ENCODE peak calls at places on chromosomes 11 and 22, in seven cellular contexts. W, C, B, F, D, P and Y are unnamed samples.

GRCh38 chr11:105573091-105573490 is 36.8 kb upstream of the GRIA4 start:
- DNase-seq in W (peak; percentile 41), C (no peak), B (no peak), F (no peak), D (no peak), P (no peak), Y (no peak)

GRCh38 chr11:40722179-40722795 is 737.2 kb downstream of the LRRC4C start:
- DNase-seq in W (peak; percentile 0), C (peak; percentile 9), B (no peak), F (no peak), D (peak; percentile 69), P (peak; percentile 11), Y (peak; percentile 44)

GRCh38 chr11:3147257-3147619 is 17.9 kb downstream of the OSBPL5 start:
- DNase-seq in W (no peak), C (no peak), B (no peak), F (no peak), D (no peak), P (no peak), Y (no peak)

GRCh38 chr22:22788460-22789037 is 99.1 kb upstream of the IGLL5 start:
- DNase-seq in W (no peak), C (no peak), B (no peak), F (no peak), D (no peak), P (no peak), Y (no peak)

GRCh38 chr22:28923826-28924732 is 40.7 kb downstream of the ZNRF3 start:
- DNase-seq in W (no peak), C (no peak), B (no peak), F (no peak), D (no peak), P (no peak), Y (no peak)

GRCh38 chr11:575324-575995 is 810 bp upstream of the PHRF1 start:
- DNase-seq in W (no peak), C (no peak), B (no peak), F (no peak), D (no peak), P (peak; percentile 42), Y (no peak)

GRCh38 chr11:26806209-26806608 is 84.3 kb upstream of the SLC5A12 start:
- DNase-seq in W (peak; percentile 22), C (no peak), B (peak; percentile 27), F (no peak), D (no peak), P (peak; percentile 14), Y (no peak)

GRCh38 chr11:94638278-94638901 is 71.2 kb downstream of the PIWIL4 start:
- DNase-seq in W (no peak), C (no peak), B (no peak), F (no peak), D (no peak), P (no peak), Y (no peak)

GRCh38 chr11:1909524-1909923 is 10.0 kb upstream of the TNNT3 start:
- DNase-seq in W (no peak), C (no peak), B (no peak), F (no peak), D (no peak), P (no peak), Y (no peak)

GRCh38 chr11:104098132-104098531 is 61.7 kb downstream of the DDI1 start:
- DNase-seq in W (no peak), C (no peak), B (no peak), F (no peak), D (no peak), P (no peak), Y (peak; percentile 22)

GRCh38 chr11:32034680-32035079 is 56.2 kb upstream of the RCN1 start:
- DNase-seq in W (peak; percentile 58), C (no peak), B (peak; percentile 18), F (no peak), D (no peak), P (peak; percentile 7), Y (no peak)

GRCh38 chr22:28111501-28111900 is 192.4 kb upstream of the PITPNB start:
- DNase-seq in W (no peak), C (no peak), B (no peak), F (no peak), D (no peak), P (no peak), Y (no peak)

GRCh38 chr11:83871013-83871412 is 584.8 kb upstream of the CCDC90B start:
- DNase-seq in W (no peak), C (no peak), B (no peak), F (no peak), D (no peak), P (no peak), Y (no peak)

GRCh38 chr11:110298298-110298765 is 1.9 kb upstream of the RDX start:
- DNase-seq in W (no peak), C (no peak), B (no peak), F (no peak), D (no peak), P (peak; percentile 59), Y (no peak)

GRCh38 chr11:110711776-110712642 is at the start of gene ARHGAP20:
- DNase-seq in W (peak; percentile 71), C (peak; percentile 74), B (no peak), F (peak; percentile 58), D (peak; percentile 76), P (no peak), Y (peak; percentile 48)

GRCh38 chr11:132718711-132719641 is 813.3 kb downstream of the OPCML start:
- DNase-seq in W (peak; percentile 8), C (peak; percentile 84), B (peak; percentile 1), F (no peak), D (no peak), P (no peak), Y (peak; percentile 73)

GRCh38 chr11:131674051-131674755 is 303.8 kb downstream of the NTM start:
- DNase-seq in W (peak; percentile 86), C (peak; percentile 69), B (peak; percentile 51), F (peak; percentile 54), D (peak; percentile 88), P (peak; percentile 76), Y (peak; percentile 63)

GRCh38 chr11:33125611-33126010 is 35.7 kb downstream of the CSTF3 start:
- DNase-seq in W (no peak), C (no peak), B (no peak), F (no peak), D (no peak), P (no peak), Y (no peak)

GRCh38 chr22:30584441-30584840 is 7.3 kb downstream of the PES1 start:
- DNase-seq in W (no peak), C (no peak), B (no peak), F (no peak), D (no peak), P (no peak), Y (no peak)

GRCh38 chr22:39174498-39175120 is 22.1 kb upstream of the CBX7 start:
- DNase-seq in W (peak; percentile 89), C (peak; percentile 80), B (peak; percentile 70), F (peak; percentile 87), D (peak; percentile 80), P (peak; percentile 75), Y (peak; percentile 47)

GRCh38 chr11:68843703-68844312 is 2.1 kb upstream of the CPT1A start:
- DNase-seq in W (no peak), C (peak; percentile 80), B (no peak), F (peak; percentile 85), D (peak; percentile 45), P (peak; percentile 42), Y (peak; percentile 88)

GRCh38 chr11:57434640-57435546 is 8.0 kb upstream of the SLC43A3 start:
- DNase-seq in W (peak; percentile 97), C (no peak), B (peak; percentile 89), F (no peak), D (no peak), P (peak; percentile 69), Y (no peak)

GRCh38 chr11:111299111-111300026 is 1.0 kb downstream of the POU2AF3 start:
- DNase-seq in W (peak; percentile 23), C (peak; percentile 24), B (no peak), F (peak; percentile 25), D (peak; percentile 81), P (no peak), Y (peak; percentile 35)

GRCh38 chr11:45025716-45026492 is 75.2 kb upstream of the TP53I11 start:
- DNase-seq in W (peak; percentile 22), C (peak; percentile 37), B (no peak), F (peak; percentile 87), D (peak; percentile 42), P (no peak), Y (peak; percentile 35)

GRCh38 chr22:43031617-43032016 is 16.7 kb upstream of the PACSIN2 start:
- DNase-seq in W (no peak), C (no peak), B (no peak), F (no peak), D (no peak), P (no peak), Y (no peak)

DNA sequence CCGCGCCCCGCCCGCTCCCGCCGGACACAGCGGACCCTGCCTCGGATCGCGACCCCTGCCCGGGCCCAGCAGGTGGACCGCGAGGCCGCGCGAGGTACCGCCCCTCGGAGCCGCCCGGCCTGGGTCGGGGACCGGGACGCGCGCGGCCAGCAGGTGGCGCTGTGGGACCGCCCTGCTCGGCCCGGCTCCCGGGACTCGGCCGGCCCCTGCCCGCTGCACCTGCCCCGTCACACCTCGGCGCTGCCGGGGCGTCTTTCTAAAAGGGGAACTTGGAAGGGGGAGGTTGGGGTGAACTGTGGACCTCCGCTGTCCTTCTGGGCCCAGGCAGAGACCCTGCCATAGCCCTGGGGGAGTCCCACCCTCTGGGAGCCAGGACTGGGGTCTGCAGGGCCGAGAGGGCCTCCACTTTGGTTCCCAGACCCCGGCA is 11.1 kb downstream of the CRELD2 start:
- DNase-seq in W (no peak), C (peak; percentile 78), B (no peak), F (peak; percentile 57), D (peak; percentile 85), P (no peak), Y (peak; percentile 75)
- TF ChIP-seq CTCF in W (peak; percentile 93), C (peak; percentile 83), B (peak; percentile 13), F (peak; percentile 92), D (peak; percentile 97), P (peak; percentile 95), Y (peak; percentile 80)

GRCh38 chr11:116193321-116194114 is 579.3 kb downstream of the BUD13 start:
- DNase-seq in W (peak; percentile 62), C (no peak), B (no peak), F (peak; percentile 43), D (peak; percentile 43), P (peak; percentile 23), Y (no peak)
- TF ChIP-seq CTCF in W (peak; percentile 12), C (no peak), B (no peak), F (peak; percentile 12), D (peak; percentile 50), P (peak; percentile 27), Y (no peak)

DNA sequence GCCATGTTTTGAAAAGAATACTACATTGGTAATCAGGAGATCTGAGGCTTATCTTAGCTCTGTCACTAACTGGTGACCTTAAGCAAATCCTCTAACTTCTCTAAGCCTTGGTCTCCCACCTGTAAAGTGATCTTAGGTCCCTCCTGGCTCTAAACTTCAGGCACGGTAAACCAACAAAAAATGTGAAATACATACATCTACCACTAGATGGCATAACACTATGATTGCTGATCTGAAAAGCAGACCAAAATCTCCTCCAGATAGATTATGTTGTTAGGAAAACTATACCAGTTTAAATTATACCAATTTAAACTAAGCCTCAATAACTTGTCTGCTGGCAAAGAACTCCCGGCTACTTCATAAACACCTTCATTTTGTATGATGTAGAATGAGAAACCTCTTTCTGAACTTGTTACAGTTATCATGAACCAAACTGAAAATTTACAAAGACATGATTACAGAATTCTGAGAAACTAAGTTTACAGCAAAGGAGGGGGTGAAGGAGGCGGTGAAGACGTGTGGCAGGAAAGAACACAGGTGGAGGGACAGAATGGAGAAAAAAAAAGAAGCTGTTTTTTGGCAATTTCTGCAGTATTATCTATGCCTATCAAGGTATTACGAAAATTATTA is 85.9 kb downstream of the SBF2 start:
- DNase-seq in W (peak; percentile 64), C (peak; percentile 7), B (no peak), F (no peak), D (no peak), P (peak; percentile 39), Y (peak; percentile 55)
- TF ChIP-seq CTCF in W (peak; percentile 61), C (peak; percentile 79), B (peak; percentile 66), F (peak; percentile 76), D (peak; percentile 88), P (peak; percentile 77), Y (peak; percentile 58)

GRCh38 chr11:71343828-71344400 is 91.5 kb upstream of the SHANK2 start:
- DNase-seq in W (no peak), C (no peak), B (no peak), F (no peak), D (no peak), P (no peak), Y (no peak)
- TF ChIP-seq CTCF in W (no peak), C (no peak), B (no peak), F (no peak), D (peak; percentile 0), P (no peak), Y (no peak)